ENCODE peak calls at places on chromosomes 11 and 22, in six cellular contexts. One of them, this sample, is unnamed.

GRCh38 chr22:39383841-39384625 is 15.5 kb upstream of the TAB1 start:
- DNase-seq in suprapubic skin: no peak
- DNase-seq in brain microvascular endothelial cell: no peak
- DNase-seq in GM12865: no peak
- DNase-seq in uterus: no peak
- DNase-seq in naive thymus-derived CD4-positive, alpha-beta T cell: no peak
- DNase-seq in this sample: no peak

GRCh38 chr11:122671270-122671906 is 15.9 kb downstream of the UBASH3B start:
- DNase-seq in suprapubic skin: no peak
- DNase-seq in brain microvascular endothelial cell: peak; percentile 82
- DNase-seq in GM12865: no peak
- DNase-seq in uterus: no peak
- DNase-seq in naive thymus-derived CD4-positive, alpha-beta T cell: no peak
- DNase-seq in this sample: no peak

GRCh38 chr11:4606231-4607015 is 1.6 kb downstream of the TRIM68 start:
- DNase-seq in suprapubic skin: no peak
- DNase-seq in brain microvascular endothelial cell: no peak
- DNase-seq in GM12865: no peak
- DNase-seq in uterus: no peak
- DNase-seq in naive thymus-derived CD4-positive, alpha-beta T cell: no peak
- DNase-seq in this sample: no peak

GRCh38 chr11:64516226-64516625 is 74.8 kb upstream of the SLC22A12 start:
- DNase-seq in suprapubic skin: no peak
- DNase-seq in brain microvascular endothelial cell: no peak
- DNase-seq in GM12865: peak; percentile 12
- DNase-seq in uterus: no peak
- DNase-seq in naive thymus-derived CD4-positive, alpha-beta T cell: no peak
- DNase-seq in this sample: peak; percentile 73

GRCh38 chr11:109818303-109818702 is 274.9 kb upstream of the ZC3H12C start:
- DNase-seq in suprapubic skin: no peak
- DNase-seq in brain microvascular endothelial cell: no peak
- DNase-seq in GM12865: peak; percentile 9
- DNase-seq in uterus: no peak
- DNase-seq in naive thymus-derived CD4-positive, alpha-beta T cell: no peak
- DNase-seq in this sample: no peak

GRCh38 chr11:78467370-78467769 is 49.8 kb upstream of the GAB2 start:
- DNase-seq in suprapubic skin: no peak
- DNase-seq in brain microvascular endothelial cell: no peak
- DNase-seq in GM12865: no peak
- DNase-seq in uterus: no peak
- DNase-seq in naive thymus-derived CD4-positive, alpha-beta T cell: no peak
- DNase-seq in this sample: no peak

GRCh38 chr11:108497317-108498045 is 703 bp downstream of the POGLUT3 start:
- DNase-seq in suprapubic skin: peak; percentile 92
- DNase-seq in brain microvascular endothelial cell: peak; percentile 98
- DNase-seq in GM12865: peak; percentile 83
- DNase-seq in uterus: peak; percentile 90
- DNase-seq in naive thymus-derived CD4-positive, alpha-beta T cell: peak; percentile 75
- DNase-seq in this sample: peak; percentile 92

GRCh38 chr22:32325811-32326237 is 31.8 kb upstream of the RFPL3 start:
- DNase-seq in suprapubic skin: no peak
- DNase-seq in brain microvascular endothelial cell: no peak
- DNase-seq in GM12865: no peak
- DNase-seq in uterus: no peak
- DNase-seq in naive thymus-derived CD4-positive, alpha-beta T cell: no peak
- DNase-seq in this sample: no peak

GRCh38 chr11:66325140-66325754 is 8.4 kb upstream of the CD248 start:
- DNase-seq in suprapubic skin: no peak
- DNase-seq in brain microvascular endothelial cell: no peak
- DNase-seq in GM12865: no peak
- DNase-seq in uterus: no peak
- DNase-seq in naive thymus-derived CD4-positive, alpha-beta T cell: no peak
- DNase-seq in this sample: no peak

GRCh38 chr11:12185914-12186313 is 75.5 kb downstream of the MICAL2 start:
- DNase-seq in suprapubic skin: no peak
- DNase-seq in brain microvascular endothelial cell: no peak
- DNase-seq in GM12865: no peak
- DNase-seq in uterus: no peak
- DNase-seq in naive thymus-derived CD4-positive, alpha-beta T cell: no peak
- DNase-seq in this sample: peak; percentile 92

GRCh38 chr11:121881806-121882205 is 234.2 kb downstream of the BLID start:
- DNase-seq in suprapubic skin: no peak
- DNase-seq in brain microvascular endothelial cell: peak; percentile 54
- DNase-seq in GM12865: no peak
- DNase-seq in uterus: no peak
- DNase-seq in naive thymus-derived CD4-positive, alpha-beta T cell: no peak
- DNase-seq in this sample: no peak

GRCh38 chr11:86910592-86910991 is 44.6 kb downstream of the FZD4 start:
- DNase-seq in suprapubic skin: no peak
- DNase-seq in brain microvascular endothelial cell: no peak
- DNase-seq in GM12865: no peak
- DNase-seq in uterus: no peak
- DNase-seq in naive thymus-derived CD4-positive, alpha-beta T cell: no peak
- DNase-seq in this sample: no peak

GRCh38 chr11:86906198-86906597 is 49.0 kb downstream of the FZD4 start:
- DNase-seq in suprapubic skin: no peak
- DNase-seq in brain microvascular endothelial cell: no peak
- DNase-seq in GM12865: no peak
- DNase-seq in uterus: no peak
- DNase-seq in naive thymus-derived CD4-positive, alpha-beta T cell: no peak
- DNase-seq in this sample: no peak

GRCh38 chr11:86902345-86902744 is 52.9 kb downstream of the FZD4 start:
- DNase-seq in suprapubic skin: no peak
- DNase-seq in brain microvascular endothelial cell: no peak
- DNase-seq in GM12865: no peak
- DNase-seq in uterus: no peak
- DNase-seq in naive thymus-derived CD4-positive, alpha-beta T cell: no peak
- DNase-seq in this sample: no peak

GRCh38 chr11:86904001-86904400 is 51.2 kb downstream of the FZD4 start:
- DNase-seq in suprapubic skin: no peak
- DNase-seq in brain microvascular endothelial cell: no peak
- DNase-seq in GM12865: no peak
- DNase-seq in uterus: no peak
- DNase-seq in naive thymus-derived CD4-positive, alpha-beta T cell: no peak
- DNase-seq in this sample: no peak

GRCh38 chr11:86905252-86905651 is 49.9 kb downstream of the FZD4 start:
- DNase-seq in suprapubic skin: no peak
- DNase-seq in brain microvascular endothelial cell: no peak
- DNase-seq in GM12865: no peak
- DNase-seq in uterus: no peak
- DNase-seq in naive thymus-derived CD4-positive, alpha-beta T cell: no peak
- DNase-seq in this sample: no peak
- H3K4me3 ChIP-seq in suprapubic skin: no peak overlapping the region
- H3K4me3 ChIP-seq in brain microvascular endothelial cell: no peak overlapping the region
- H3K4me3 ChIP-seq in GM12865: no peak overlapping the region
- H3K4me3 ChIP-seq in uterus: no peak overlapping the region
- H3K4me3 ChIP-seq in naive thymus-derived CD4-positive, alpha-beta T cell: no peak overlapping the region
- H3K4me3 ChIP-seq in this sample: no peak overlapping the region

GRCh38 chr11:128493570-128493965 is 93.8 kb downstream of the ETS1 start:
- DNase-seq in suprapubic skin: no peak
- DNase-seq in brain microvascular endothelial cell: no peak
- DNase-seq in GM12865: no peak
- DNase-seq in uterus: no peak
- DNase-seq in naive thymus-derived CD4-positive, alpha-beta T cell: no peak
- DNase-seq in this sample: no peak
- H3K4me3 ChIP-seq in suprapubic skin: no peak overlapping the region
- H3K4me3 ChIP-seq in brain microvascular endothelial cell: no peak overlapping the region
- H3K4me3 ChIP-seq in GM12865: no peak overlapping the region
- H3K4me3 ChIP-seq in uterus: no peak overlapping the region
- H3K4me3 ChIP-seq in naive thymus-derived CD4-positive, alpha-beta T cell: peak overlapping the region; percentile 21
- H3K4me3 ChIP-seq in this sample: no peak overlapping the region

GRCh38 chr11:76768091-76769047 is 14.8 kb upstream of the TSKU start:
- DNase-seq in suprapubic skin: no peak
- DNase-seq in brain microvascular endothelial cell: no peak
- DNase-seq in GM12865: peak; percentile 14
- DNase-seq in uterus: peak; percentile 76
- DNase-seq in naive thymus-derived CD4-positive, alpha-beta T cell: peak; percentile 8
- DNase-seq in this sample: peak; percentile 84
- H3K4me3 ChIP-seq in suprapubic skin: peak overlapping the region; percentile 18
- H3K4me3 ChIP-seq in brain microvascular endothelial cell: no peak overlapping the region
- H3K4me3 ChIP-seq in GM12865: no peak overlapping the region
- H3K4me3 ChIP-seq in uterus: no peak overlapping the region
- H3K4me3 ChIP-seq in naive thymus-derived CD4-positive, alpha-beta T cell: no peak overlapping the region
- H3K4me3 ChIP-seq in this sample: no peak overlapping the region

GRCh38 chr11:13800901-13801300 is 132.4 kb downstream of the FAR1 start:
- DNase-seq in suprapubic skin: no peak
- DNase-seq in brain microvascular endothelial cell: no peak
- DNase-seq in GM12865: no peak
- DNase-seq in uterus: no peak
- DNase-seq in naive thymus-derived CD4-positive, alpha-beta T cell: no peak
- DNase-seq in this sample: no peak
- H3K4me3 ChIP-seq in suprapubic skin: no peak overlapping the region
- H3K4me3 ChIP-seq in brain microvascular endothelial cell: no peak overlapping the region
- H3K4me3 ChIP-seq in GM12865: no peak overlapping the region
- H3K4me3 ChIP-seq in uterus: no peak overlapping the region
- H3K4me3 ChIP-seq in naive thymus-derived CD4-positive, alpha-beta T cell: no peak overlapping the region
- H3K4me3 ChIP-seq in this sample: no peak overlapping the region

DNA sequence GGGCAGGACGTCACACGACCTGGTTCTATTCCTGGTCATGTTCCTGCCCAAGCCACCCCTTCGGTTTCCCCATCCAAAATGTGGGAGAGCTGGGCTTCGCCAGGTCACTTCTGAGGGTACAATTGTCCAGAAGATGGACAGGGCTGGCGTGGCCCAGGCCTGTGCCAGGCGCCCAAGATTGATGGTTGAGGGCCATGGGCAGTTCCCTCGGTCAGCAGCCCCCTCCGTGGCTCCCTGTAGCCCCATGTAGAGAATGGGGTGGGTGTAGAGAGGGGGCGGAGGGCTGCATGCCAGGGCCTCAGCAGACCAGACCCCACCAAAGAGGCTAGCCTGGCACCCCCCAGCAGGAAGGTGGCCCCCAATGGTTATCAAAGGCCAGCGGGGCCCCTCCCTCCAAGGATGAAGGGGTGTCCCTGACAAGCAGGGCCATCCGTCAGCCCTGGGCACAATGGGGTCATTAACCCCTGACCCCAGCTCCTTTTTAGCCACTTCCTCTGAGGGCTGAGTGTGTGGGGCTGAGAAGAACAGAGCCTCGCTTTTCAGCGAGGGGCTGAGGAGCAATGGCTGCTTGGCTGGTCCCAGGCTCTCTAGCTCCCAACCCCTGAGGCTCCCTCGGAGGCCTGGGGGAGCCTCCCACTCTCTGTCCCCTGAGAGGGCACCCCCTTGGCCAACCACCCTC is 11.0 kb upstream of the PICK1 start:
- DNase-seq in suprapubic skin: no peak
- DNase-seq in brain microvascular endothelial cell: no peak
- DNase-seq in GM12865: no peak
- DNase-seq in uterus: no peak
- DNase-seq in naive thymus-derived CD4-positive, alpha-beta T cell: no peak
- DNase-seq in this sample: no peak
- H3K4me3 ChIP-seq in suprapubic skin: no peak overlapping the region
- H3K4me3 ChIP-seq in brain microvascular endothelial cell: no peak overlapping the region
- H3K4me3 ChIP-seq in GM12865: no peak overlapping the region
- H3K4me3 ChIP-seq in uterus: no peak overlapping the region
- H3K4me3 ChIP-seq in naive thymus-derived CD4-positive, alpha-beta T cell: no peak overlapping the region
- H3K4me3 ChIP-seq in this sample: no peak overlapping the region

DNA sequence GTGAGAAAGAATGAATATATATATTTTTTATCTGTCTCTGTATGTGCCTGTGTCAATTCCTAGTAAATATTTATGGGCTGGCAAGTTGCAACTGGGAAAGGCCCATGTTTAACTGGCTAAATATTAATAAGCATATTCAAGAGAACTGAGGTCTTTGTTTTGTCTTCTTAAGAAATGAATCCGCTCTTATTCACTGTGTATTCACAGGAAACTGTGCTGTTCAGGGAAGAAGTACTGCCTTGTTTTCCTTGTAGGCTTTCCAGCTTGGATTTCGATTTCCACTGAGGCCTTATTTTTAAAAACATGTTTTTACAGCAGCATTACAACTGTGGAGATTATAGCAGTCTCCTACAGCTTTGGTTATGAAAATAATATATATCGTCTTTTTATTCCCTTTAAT is 64.7 kb downstream of the LDLRAD3 start:
- DNase-seq in suprapubic skin: no peak
- DNase-seq in brain microvascular endothelial cell: no peak
- DNase-seq in GM12865: no peak
- DNase-seq in uterus: no peak
- DNase-seq in naive thymus-derived CD4-positive, alpha-beta T cell: no peak
- DNase-seq in this sample: no peak
- H3K4me3 ChIP-seq in suprapubic skin: no peak overlapping the region
- H3K4me3 ChIP-seq in brain microvascular endothelial cell: no peak overlapping the region
- H3K4me3 ChIP-seq in GM12865: no peak overlapping the region
- H3K4me3 ChIP-seq in uterus: no peak overlapping the region
- H3K4me3 ChIP-seq in naive thymus-derived CD4-positive, alpha-beta T cell: no peak overlapping the region
- H3K4me3 ChIP-seq in this sample: no peak overlapping the region

GRCh38 chr11:119416606-119417580 is 6.1 kb downstream of the THY1 start:
- DNase-seq in suprapubic skin: no peak
- DNase-seq in brain microvascular endothelial cell: no peak
- DNase-seq in GM12865: no peak
- DNase-seq in uterus: peak; percentile 43
- DNase-seq in naive thymus-derived CD4-positive, alpha-beta T cell: no peak
- DNase-seq in this sample: peak; percentile 41
- H3K4me3 ChIP-seq in suprapubic skin: no peak overlapping the region
- H3K4me3 ChIP-seq in brain microvascular endothelial cell: no peak overlapping the region
- H3K4me3 ChIP-seq in GM12865: no peak overlapping the region
- H3K4me3 ChIP-seq in uterus: no peak overlapping the region
- H3K4me3 ChIP-seq in naive thymus-derived CD4-positive, alpha-beta T cell: no peak overlapping the region
- H3K4me3 ChIP-seq in this sample: no peak overlapping the region